ENCODE peak calls at places on chromosomes 5 and 9, in eight cellular contexts. One of them, this sample, is unnamed.

GRCh38 chr5:65483474-65484346 is 2.0 kb upstream of the ADAMTS6 start:
- DNase-seq in LNCaP clone FGC: peak; percentile 39
- DNase-seq in dorsolateral prefrontal cortex: no peak
- DNase-seq in WERI-Rb-1: no peak
- DNase-seq in DND-41: no peak
- DNase-seq in fibroblast of lung: peak; percentile 90
- DNase-seq in HCT116: peak; percentile 52
- DNase-seq in lower leg skin: no peak
- DNase-seq in this sample: peak; percentile 88

GRCh38 chr5:34914671-34915138 is 599 bp downstream of the RAD1 start:
- DNase-seq in DND-41: peak; percentile 22
- DNase-seq in lower leg skin: peak; percentile 88
- DNase-seq in LNCaP clone FGC: no peak
- DNase-seq in fibroblast of lung: no peak
- DNase-seq in HCT116: no peak
- DNase-seq in WERI-Rb-1: no peak
- DNase-seq in dorsolateral prefrontal cortex: no peak
- DNase-seq in this sample: peak; percentile 58

GRCh38 chr9:126805546-126806262 is 864 bp downstream of the ZBTB43 start:
- DNase-seq in dorsolateral prefrontal cortex: no peak
- DNase-seq in DND-41: peak; percentile 51
- DNase-seq in fibroblast of lung: peak; percentile 48
- DNase-seq in lower leg skin: no peak
- DNase-seq in HCT116: peak; percentile 39
- DNase-seq in LNCaP clone FGC: no peak
- DNase-seq in WERI-Rb-1: peak; percentile 50
- DNase-seq in this sample: peak; percentile 78

GRCh38 chr5:14781106-14781505 is 90.5 kb downstream of the ANKH start:
- DNase-seq in HCT116: no peak
- DNase-seq in lower leg skin: no peak
- DNase-seq in dorsolateral prefrontal cortex: no peak
- DNase-seq in LNCaP clone FGC: no peak
- DNase-seq in DND-41: no peak
- DNase-seq in WERI-Rb-1: no peak
- DNase-seq in fibroblast of lung: no peak
- DNase-seq in this sample: peak; percentile 32

GRCh38 chr5:93336330-93337110 is 244.5 kb downstream of the NR2F1-AS1 start:
- DNase-seq in fibroblast of lung: peak; percentile 32
- DNase-seq in HCT116: no peak
- DNase-seq in lower leg skin: no peak
- DNase-seq in DND-41: no peak
- DNase-seq in dorsolateral prefrontal cortex: no peak
- DNase-seq in WERI-Rb-1: no peak
- DNase-seq in LNCaP clone FGC: no peak
- DNase-seq in this sample: no peak

GRCh38 chr5:112480501-112480900 is 61.4 kb upstream of the EPB41L4A start:
- DNase-seq in LNCaP clone FGC: no peak
- DNase-seq in fibroblast of lung: no peak
- DNase-seq in HCT116: no peak
- DNase-seq in lower leg skin: no peak
- DNase-seq in WERI-Rb-1: no peak
- DNase-seq in dorsolateral prefrontal cortex: no peak
- DNase-seq in DND-41: no peak
- DNase-seq in this sample: no peak

GRCh38 chr5:76546497-76547102 is 76.6 kb downstream of the F2RL2 start:
- DNase-seq in dorsolateral prefrontal cortex: no peak
- DNase-seq in WERI-Rb-1: no peak
- DNase-seq in fibroblast of lung: no peak
- DNase-seq in LNCaP clone FGC: no peak
- DNase-seq in HCT116: no peak
- DNase-seq in lower leg skin: no peak
- DNase-seq in DND-41: no peak
- DNase-seq in this sample: no peak

GRCh38 chr5:172782169-172783039 is 11.4 kb upstream of the DUSP1 start:
- DNase-seq in lower leg skin: no peak
- DNase-seq in HCT116: no peak
- DNase-seq in LNCaP clone FGC: no peak
- DNase-seq in dorsolateral prefrontal cortex: no peak
- DNase-seq in WERI-Rb-1: no peak
- DNase-seq in DND-41: no peak
- DNase-seq in fibroblast of lung: peak; percentile 34
- DNase-seq in this sample: peak; percentile 56

GRCh38 chr9:112719696-112720095 is 1.8 kb upstream of the INIP start:
- DNase-seq in fibroblast of lung: no peak
- DNase-seq in lower leg skin: no peak
- DNase-seq in HCT116: no peak
- DNase-seq in DND-41: no peak
- DNase-seq in WERI-Rb-1: no peak
- DNase-seq in dorsolateral prefrontal cortex: no peak
- DNase-seq in LNCaP clone FGC: no peak
- DNase-seq in this sample: peak; percentile 5

GRCh38 chr9:92097997-92098482 is 17.2 kb downstream of the SPTLC1 start:
- DNase-seq in LNCaP clone FGC: no peak
- DNase-seq in HCT116: peak; percentile 93
- DNase-seq in dorsolateral prefrontal cortex: peak; percentile 83
- DNase-seq in DND-41: no peak
- DNase-seq in WERI-Rb-1: no peak
- DNase-seq in lower leg skin: peak; percentile 92
- DNase-seq in fibroblast of lung: peak; percentile 80
- DNase-seq in this sample: peak; percentile 69

GRCh38 chr5:112228672-112229071 is 190.4 kb downstream of the EPB41L4A start:
- DNase-seq in LNCaP clone FGC: peak; percentile 94
- DNase-seq in lower leg skin: no peak
- DNase-seq in HCT116: peak; percentile 36
- DNase-seq in WERI-Rb-1: no peak
- DNase-seq in DND-41: no peak
- DNase-seq in fibroblast of lung: peak; percentile 25
- DNase-seq in dorsolateral prefrontal cortex: peak; percentile 14
- DNase-seq in this sample: peak; percentile 50

GRCh38 chr9:129765764-129766317 is 13.0 kb upstream of the PTGES start:
- DNase-seq in fibroblast of lung: no peak
- DNase-seq in lower leg skin: no peak
- DNase-seq in dorsolateral prefrontal cortex: no peak
- DNase-seq in DND-41: no peak
- DNase-seq in WERI-Rb-1: no peak
- DNase-seq in LNCaP clone FGC: no peak
- DNase-seq in HCT116: no peak
- DNase-seq in this sample: no peak

GRCh38 chr9:70049236-70049635 is 5.6 kb downstream of the MAMDC2 start:
- DNase-seq in DND-41: no peak
- DNase-seq in lower leg skin: peak; percentile 90
- DNase-seq in LNCaP clone FGC: peak; percentile 44
- DNase-seq in dorsolateral prefrontal cortex: peak; percentile 48
- DNase-seq in HCT116: no peak
- DNase-seq in WERI-Rb-1: no peak
- DNase-seq in fibroblast of lung: peak; percentile 72
- DNase-seq in this sample: peak; percentile 84

GRCh38 chr9:110997847-110998246 is 40.4 kb downstream of the LPAR1 start:
- DNase-seq in LNCaP clone FGC: no peak
- DNase-seq in DND-41: no peak
- DNase-seq in dorsolateral prefrontal cortex: no peak
- DNase-seq in lower leg skin: no peak
- DNase-seq in HCT116: no peak
- DNase-seq in WERI-Rb-1: no peak
- DNase-seq in fibroblast of lung: peak; percentile 62
- DNase-seq in this sample: no peak

GRCh38 chr9:112443200-112443599 is 43.4 kb upstream of the KIAA1958 start:
- DNase-seq in dorsolateral prefrontal cortex: no peak
- DNase-seq in LNCaP clone FGC: no peak
- DNase-seq in HCT116: no peak
- DNase-seq in DND-41: peak; percentile 10
- DNase-seq in fibroblast of lung: peak; percentile 37
- DNase-seq in WERI-Rb-1: peak; percentile 26
- DNase-seq in lower leg skin: no peak
- DNase-seq in this sample: peak; percentile 64

GRCh38 chr5:58842851-58843250 is 260.0 kb downstream of the RAB3C start:
- DNase-seq in dorsolateral prefrontal cortex: no peak
- DNase-seq in HCT116: no peak
- DNase-seq in DND-41: no peak
- DNase-seq in fibroblast of lung: peak; percentile 48
- DNase-seq in LNCaP clone FGC: no peak
- DNase-seq in WERI-Rb-1: no peak
- DNase-seq in lower leg skin: no peak
- DNase-seq in this sample: peak; percentile 43

GRCh38 chr5:66554211-66554610 is 42.0 kb upstream of the MAST4 start:
- DNase-seq in WERI-Rb-1: no peak
- DNase-seq in lower leg skin: no peak
- DNase-seq in dorsolateral prefrontal cortex: no peak
- DNase-seq in fibroblast of lung: no peak
- DNase-seq in LNCaP clone FGC: no peak
- DNase-seq in HCT116: no peak
- DNase-seq in DND-41: peak; percentile 62
- DNase-seq in this sample: peak; percentile 5

GRCh38 chr5:78001198-78001597 is 225.1 kb upstream of the TBCA start:
- DNase-seq in LNCaP clone FGC: no peak
- DNase-seq in fibroblast of lung: no peak
- DNase-seq in WERI-Rb-1: no peak
- DNase-seq in HCT116: no peak
- DNase-seq in DND-41: no peak
- DNase-seq in dorsolateral prefrontal cortex: no peak
- DNase-seq in lower leg skin: no peak
- DNase-seq in this sample: no peak

GRCh38 chr9:121682201-121682600 is 30.8 kb downstream of the DAB2IP start:
- DNase-seq in DND-41: no peak
- DNase-seq in fibroblast of lung: no peak
- DNase-seq in HCT116: no peak
- DNase-seq in WERI-Rb-1: no peak
- DNase-seq in dorsolateral prefrontal cortex: no peak
- DNase-seq in LNCaP clone FGC: no peak
- DNase-seq in lower leg skin: no peak
- DNase-seq in this sample: no peak

GRCh38 chr9:117412006-117412715 is 2.7 kb downstream of the ASTN2 start:
- DNase-seq in LNCaP clone FGC: no peak
- DNase-seq in fibroblast of lung: no peak
- DNase-seq in HCT116: no peak
- DNase-seq in DND-41: no peak
- DNase-seq in dorsolateral prefrontal cortex: no peak
- DNase-seq in WERI-Rb-1: peak; percentile 82
- DNase-seq in lower leg skin: no peak
- DNase-seq in this sample: no peak

GRCh38 chr5:74992791-74993190 is 59.6 kb downstream of the GCNT4 start:
- DNase-seq in fibroblast of lung: no peak
- DNase-seq in lower leg skin: no peak
- DNase-seq in dorsolateral prefrontal cortex: no peak
- DNase-seq in LNCaP clone FGC: no peak
- DNase-seq in WERI-Rb-1: no peak
- DNase-seq in HCT116: no peak
- DNase-seq in DND-41: no peak
- DNase-seq in this sample: no peak

GRCh38 chr9:88660611-88661010 is 125.6 kb downstream of the NXNL2 start:
- DNase-seq in WERI-Rb-1: peak; percentile 47
- DNase-seq in DND-41: peak; percentile 8
- DNase-seq in HCT116: peak; percentile 12
- DNase-seq in dorsolateral prefrontal cortex: no peak
- DNase-seq in fibroblast of lung: peak; percentile 52
- DNase-seq in LNCaP clone FGC: peak; percentile 25
- DNase-seq in lower leg skin: no peak
- DNase-seq in this sample: peak; percentile 76

GRCh38 chr9:101028346-101029299 is at the start of gene PLPPR1:
- DNase-seq in lower leg skin: no peak
- DNase-seq in DND-41: no peak
- DNase-seq in HCT116: no peak
- DNase-seq in LNCaP clone FGC: peak; percentile 15
- DNase-seq in fibroblast of lung: peak; percentile 4
- DNase-seq in dorsolateral prefrontal cortex: peak; percentile 84
- DNase-seq in WERI-Rb-1: peak; percentile 98
- DNase-seq in this sample: peak; percentile 38

DNA sequence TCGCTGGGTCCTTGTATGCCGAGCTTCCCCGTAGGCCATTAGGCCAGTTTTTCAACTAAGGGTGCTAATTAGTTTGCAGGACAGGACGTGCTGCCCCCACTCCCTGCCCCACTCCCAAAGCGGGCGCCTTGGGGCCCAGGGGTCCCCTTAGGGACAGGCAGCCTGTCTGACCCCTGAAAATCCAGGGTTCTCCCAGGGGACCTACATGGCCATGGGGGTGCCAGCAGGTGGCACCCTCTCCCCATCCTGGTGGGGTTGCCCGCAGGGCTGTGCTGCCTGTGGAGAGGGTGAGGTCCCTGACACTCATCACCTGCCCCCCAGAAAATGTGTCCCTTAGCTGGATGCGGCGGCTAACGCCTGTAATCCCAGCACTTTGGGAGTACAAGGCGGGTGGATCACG is 8.5 kb upstream of the CCDC187 start:
- DNase-seq in dorsolateral prefrontal cortex: peak; percentile 17
- DNase-seq in LNCaP clone FGC: no peak
- DNase-seq in HCT116: no peak
- DNase-seq in WERI-Rb-1: peak; percentile 70
- DNase-seq in fibroblast of lung: peak; percentile 68
- DNase-seq in lower leg skin: no peak
- DNase-seq in DND-41: peak; percentile 45
- DNase-seq in this sample: peak; percentile 61
- TF ChIP-seq CTCF in dorsolateral prefrontal cortex: peak; percentile 77
- TF ChIP-seq CTCF in LNCaP clone FGC: peak; percentile 37
- TF ChIP-seq CTCF in HCT116: peak; percentile 67
- TF ChIP-seq CTCF in WERI-Rb-1: peak; percentile 91
- TF ChIP-seq CTCF in fibroblast of lung: peak; percentile 69
- TF ChIP-seq CTCF in lower leg skin: no peak
- TF ChIP-seq CTCF in DND-41: peak; percentile 69
- TF ChIP-seq CTCF in this sample: peak; percentile 78

GRCh38 chr9:93183663-93184438 is at the start of gene WNK2:
- DNase-seq in LNCaP clone FGC: no peak
- DNase-seq in DND-41: no peak
- DNase-seq in lower leg skin: no peak
- DNase-seq in HCT116: no peak
- DNase-seq in fibroblast of lung: peak; percentile 9
- DNase-seq in dorsolateral prefrontal cortex: no peak
- DNase-seq in WERI-Rb-1: peak; percentile 51
- DNase-seq in this sample: no peak
- H3K4me3 ChIP-seq in LNCaP clone FGC: peak within 1 kb of the TSS; percentile 66
- H3K4me3 ChIP-seq in DND-41: no peak within 1 kb of the TSS
- H3K4me3 ChIP-seq in lower leg skin: peak within 1 kb of the TSS; percentile 40
- H3K4me3 ChIP-seq in HCT116: peak within 1 kb of the TSS; percentile 52
- H3K4me3 ChIP-seq in fibroblast of lung: no peak within 1 kb of the TSS
- H3K4me3 ChIP-seq in dorsolateral prefrontal cortex: peak within 1 kb of the TSS; percentile 70
- H3K4me3 ChIP-seq in WERI-Rb-1: peak within 1 kb of the TSS; percentile 74
- H3K4me3 ChIP-seq in this sample: peak within 1 kb of the TSS; percentile 14

GRCh38 chr5:107553063-107553676 is 117.6 kb downstream of the EFNA5 start:
- DNase-seq in dorsolateral prefrontal cortex: no peak
- DNase-seq in HCT116: no peak
- DNase-seq in DND-41: no peak
- DNase-seq in lower leg skin: no peak
- DNase-seq in WERI-Rb-1: no peak
- DNase-seq in LNCaP clone FGC: no peak
- DNase-seq in fibroblast of lung: no peak
- DNase-seq in this sample: no peak
- TF ChIP-seq CTCF in dorsolateral prefrontal cortex: no peak
- TF ChIP-seq CTCF in HCT116: no peak
- TF ChIP-seq CTCF in DND-41: no peak
- TF ChIP-seq CTCF in lower leg skin: no peak
- TF ChIP-seq CTCF in WERI-Rb-1: no peak
- TF ChIP-seq CTCF in LNCaP clone FGC: no peak
- TF ChIP-seq CTCF in fibroblast of lung: no peak
- TF ChIP-seq CTCF in this sample: no peak

DNA sequence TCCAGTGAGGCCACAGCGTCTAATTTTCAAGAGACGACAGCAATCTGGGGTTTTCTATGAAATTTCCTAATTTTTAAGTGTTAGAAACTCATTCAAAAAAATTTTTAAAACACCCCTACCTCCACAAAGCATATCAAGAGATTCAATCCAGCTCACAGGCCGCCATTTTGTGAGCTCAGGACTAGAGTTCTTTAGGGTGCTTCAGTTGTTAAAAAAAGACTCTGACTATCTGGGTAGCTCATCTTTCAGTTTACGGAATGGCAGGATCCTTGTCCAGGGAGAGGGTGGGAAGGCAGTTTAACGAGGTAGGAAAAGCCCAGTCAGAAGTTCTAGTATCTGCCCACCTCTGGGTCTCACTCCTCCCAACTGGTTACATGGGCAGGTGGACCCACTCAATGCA is 43.1 kb downstream of the CAMK2A start:
- DNase-seq in fibroblast of lung: no peak
- DNase-seq in DND-41: no peak
- DNase-seq in dorsolateral prefrontal cortex: no peak
- DNase-seq in lower leg skin: no peak
- DNase-seq in WERI-Rb-1: no peak
- DNase-seq in HCT116: no peak
- DNase-seq in LNCaP clone FGC: no peak
- DNase-seq in this sample: no peak
- H3K4me3 ChIP-seq in fibroblast of lung: no peak overlapping the region
- H3K4me3 ChIP-seq in DND-41: no peak overlapping the region
- H3K4me3 ChIP-seq in dorsolateral prefrontal cortex: no peak overlapping the region
- H3K4me3 ChIP-seq in lower leg skin: no peak overlapping the region
- H3K4me3 ChIP-seq in WERI-Rb-1: no peak overlapping the region
- H3K4me3 ChIP-seq in HCT116: no peak overlapping the region
- H3K4me3 ChIP-seq in LNCaP clone FGC: no peak overlapping the region
- H3K4me3 ChIP-seq in this sample: no peak overlapping the region

This sample was measured in choroid plexus epithelial cell.